ENCODE peak calls at places on chromosomes 5 and 9, in six cellular contexts. N is PC-3, I is PC-9, B is GM23248, O is SK-N-SH, P is MM.1S. A is an unnamed sample.

GRCh38 chr9:94847486-94847885 is 121.0 kb downstream of the AOPEP start:
- DNase-seq in P (no peak), B (peak; percentile 90), O (no peak), N (peak; percentile 43), I (peak; percentile 57), A (no peak)

GRCh38 chr5:149062371-149063016 is 368 bp downstream of the SH3TC2 start:
- DNase-seq in O (no peak), B (peak; percentile 90), N (peak; percentile 100), I (peak; percentile 95), P (no peak), A (no peak)

GRCh38 chr5:153601377-153601776 is 110.9 kb downstream of the GRIA1 start:
- DNase-seq in O (no peak), N (no peak), I (no peak), B (no peak), P (peak; percentile 89), A (no peak)

GRCh38 chr9:13181652-13182051 is 97.8 kb downstream of the MPDZ start:
- DNase-seq in P (no peak), N (peak; percentile 72), O (no peak), B (peak; percentile 1), I (peak; percentile 55), A (peak; percentile 9)

GRCh38 chr5:176700239-176700847 is 53.1 kb downstream of the TSPAN17 start:
- DNase-seq in P (no peak), B (no peak), I (no peak), O (peak; percentile 85), N (peak; percentile 52), A (peak; percentile 70)

GRCh38 chr5:66423484-66423883 is 172.7 kb upstream of the MAST4 start:
- DNase-seq in I (no peak), O (no peak), B (no peak), N (no peak), P (no peak), A (no peak)

GRCh38 chr5:129094924-129095797 is 612 bp downstream of the ISOC1 start:
- DNase-seq in I (peak; percentile 39), N (peak; percentile 34), P (peak; percentile 53), O (peak; percentile 73), B (peak; percentile 50), A (peak; percentile 57)

GRCh38 chr5:67193479-67193878 is 3.1 kb downstream of the CD180 start:
- DNase-seq in B (no peak), O (no peak), P (no peak), N (no peak), I (no peak), A (no peak)

GRCh38 chr9:38486837-38487236 is 62.6 kb upstream of the IGFBPL1 start:
- DNase-seq in B (no peak), O (no peak), P (no peak), I (no peak), N (no peak), A (peak; percentile 42)

GRCh38 chr5:157108961-157109360 is at the start of gene HAVCR2:
- DNase-seq in N (no peak), O (no peak), P (peak; percentile 64), B (no peak), I (no peak), A (no peak)

GRCh38 chr5:157390179-157390923 is 69.7 kb upstream of the NIPAL4 start:
- DNase-seq in P (no peak), B (peak; percentile 95), I (peak; percentile 100), O (no peak), N (peak; percentile 100), A (no peak)

GRCh38 chr5:158847772-158848171 is 251.9 kb downstream of the EBF1 start:
- DNase-seq in P (no peak), O (no peak), N (no peak), B (no peak), I (no peak), A (no peak)
- H3F3A ChIP-seq in P (no peaks in the 10 kb centered on the region), O (no peaks in the 10 kb centered on the region), N (no peaks in the 10 kb centered on the region), B (no peaks in the 10 kb centered on the region), I (no peaks in the 10 kb centered on the region), A (no peaks in the 10 kb centered on the region)

GRCh38 chr9:136661641-136662325 is 933 bp upstream of the EGFL7 start:
- DNase-seq in O (no peak), N (no peak), P (no peak), I (no peak), B (no peak), A (no peak)
- H3K4me3 ChIP-seq in O (no peak overlapping the region), N (no peak overlapping the region), P (no peak overlapping the region), I (no peak overlapping the region), B (no peak overlapping the region), A (no peak overlapping the region)

GRCh38 chr9:128396970-128397613 is 23.6 kb upstream of the CERCAM start:
- DNase-seq in O (no peak), I (no peak), N (no peak), P (no peak), B (peak; percentile 34), A (peak; percentile 87)
- H3K9me2 ChIP-seq in O (no peaks in the 10 kb centered on the region), I (no peaks in the 10 kb centered on the region), N (no peaks in the 10 kb centered on the region), P (no peaks in the 10 kb centered on the region), B (no peaks in the 10 kb centered on the region), A (no peaks in the 10 kb centered on the region)

GRCh38 chr9:124767830-124768229 is 3.3 kb downstream of the NR6A1 start:
- DNase-seq in I (no peak), O (no peak), N (no peak), P (no peak), B (no peak), A (peak; percentile 36)

GRCh38 chr9:124768275-124768674 is 2.8 kb downstream of the NR6A1 start:
- DNase-seq in N (no peak), B (no peak), P (no peak), I (no peak), O (no peak), A (no peak)

GRCh38 chr9:124770359-124771020 is 621 bp downstream of the NR6A1 start:
- DNase-seq in I (peak; percentile 55), B (no peak), O (peak; percentile 75), N (no peak), P (peak; percentile 20), A (peak; percentile 76)

GRCh38 chr9:124769451-124770358 is 1.4 kb downstream of the NR6A1 start:
- DNase-seq in N (peak; percentile 30), I (peak; percentile 71), O (peak; percentile 63), P (peak; percentile 31), B (no peak), A (peak; percentile 77)

GRCh38 chr9:124768778-124769350 is 2.2 kb downstream of the NR6A1 start:
- DNase-seq in B (no peak), I (no peak), N (no peak), P (no peak), O (no peak), A (no peak)
- H3F3A ChIP-seq in B (no peaks in the 10 kb centered on the region), I (peaks cover 13% of the 10 kb centered on the region), N (no peaks in the 10 kb centered on the region), P (peaks cover 12% of the 10 kb centered on the region), O (peaks cover 21% of the 10 kb centered on the region), A (peaks cover 3% of the 10 kb centered on the region)